ENCODE peak calls at places on chromosome 9, in five cellular contexts. M is HepG2, E is GM12892, A is GM12878, Z is H1. Y is an unnamed sample.

GRCh38 chr9:109574061-109574882 is 76.2 kb upstream of the PTPN3 start:
- DNase-seq in M (peak), E (no peak), A (peak), Z (no peak), Y (no peak)

GRCh38 chr9:108547736-108548135 is 308.1 kb downstream of the ACTL7B start:
- DNase-seq in M (no peak), E (no peak), A (no peak), Z (no peak), Y (no peak)

GRCh38 chr9:98625728-98626127 is 83.0 kb downstream of the GABBR2 start:
- DNase-seq in M (no peak), E (no peak), A (no peak), Z (no peak), Y (no peak)

GRCh38 chr9:127214421-127215265 is 49.9 kb upstream of the GARNL3 start:
- DNase-seq in M (peak), E (peak), A (no peak), Z (peak), Y (peak)

GRCh38 chr9:89814340-89815040 is 209.7 kb downstream of the GADD45G start:
- DNase-seq in M (no peak), E (no peak), A (no peak), Z (no peak), Y (no peak)

GRCh38 chr9:94826044-94826443 is 99.5 kb downstream of the AOPEP start:
- DNase-seq in M (no peak), E (no peak), A (no peak), Z (no peak), Y (no peak)

GRCh38 chr9:77440057-77440456 is 208.1 kb downstream of the GNA14 start:
- DNase-seq in M (no peak), E (no peak), A (no peak), Z (peak), Y (no peak)

GRCh38 chr9:110443146-110443877 is 105.6 kb upstream of the TXNDC8 start:
- DNase-seq in M (peak), E (no peak), A (no peak), Z (no peak), Y (no peak)

GRCh38 chr9:104386425-104387069 is 117.5 kb upstream of the OR13F1 start:
- DNase-seq in M (peak), E (no peak), A (no peak), Z (no peak), Y (no peak)

GRCh38 chr9:128072144-128073021 is 4.4 kb downstream of the SLC25A25 start:
- DNase-seq in M (no peak), E (no peak), A (peak), Z (no peak), Y (no peak)

GRCh38 chr9:136735812-136736480 is 6.8 kb downstream of the LCN10 start:
- DNase-seq in M (no peak), E (no peak), A (no peak), Z (no peak), Y (no peak)

GRCh38 chr9:70510157-70510770 is 95.8 kb upstream of the KLF9 start:
- DNase-seq in M (peak), E (no peak), A (no peak), Z (peak), Y (no peak)

GRCh38 chr9:126534431-126535186 is 79.1 kb upstream of the LMX1B start:
- DNase-seq in M (no peak), E (no peak), A (no peak), Z (no peak), Y (no peak)

GRCh38 chr9:37792122-37792521 is 7.3 kb upstream of the EXOSC3 start:
- DNase-seq in M (no peak), E (no peak), A (no peak), Z (no peak), Y (no peak)

GRCh38 chr9:1929722-1930621 is 85.2 kb upstream of the SMARCA2 start:
- DNase-seq in M (no peak), E (no peak), A (peak), Z (no peak), Y (no peak)

GRCh38 chr9:109411818-109412352 is 86.2 kb downstream of the PTPN3 start:
- DNase-seq in M (no peak), E (no peak), A (peak), Z (no peak), Y (no peak)

GRCh38 chr9:95930314-95930713 is 54.8 kb downstream of the ERCC6L2 start:
- DNase-seq in M (no peak), E (no peak), A (no peak), Z (no peak), Y (no peak)

GRCh38 chr9:99680191-99680590 is 141.5 kb upstream of the NR4A3 start:
- DNase-seq in M (no peak), E (no peak), A (no peak), Z (no peak), Y (no peak)

GRCh38 chr9:137317021-137317978 is 15.2 kb upstream of the NRARP start:
- DNase-seq in M (no peak), E (peak), A (no peak), Z (peak), Y (peak)

GRCh38 chr9:83322438-83322837 is 215.8 kb downstream of the FRMD3 start:
- DNase-seq in M (peak), E (no peak), A (no peak), Z (no peak), Y (no peak)

GRCh38 chr9:29144476-29144875 is 1571.2 kb upstream of the C9orf72 start:
- DNase-seq in M (no peak), E (no peak), A (no peak), Z (no peak), Y (no peak)

GRCh38 chr9:1941989-1942388 is 73.2 kb upstream of the SMARCA2 start:
- DNase-seq in M (no peak), E (no peak), A (no peak), Z (no peak), Y (no peak)

GRCh38 chr9:110650991-110651411 is 17.6 kb upstream of the MUSK start:
- DNase-seq in M (no peak), E (no peak), A (no peak), Z (no peak), Y (no peak)

GRCh38 chr9:127198587-127198986 is 66.0 kb upstream of the GARNL3 start:
- DNase-seq in M (no peak), E (no peak), A (no peak), Z (no peak), Y (no peak)

GRCh38 chr9:28136113-28136512 is 562.8 kb upstream of the C9orf72 start:
- DNase-seq in M (no peak), E (no peak), A (no peak), Z (no peak), Y (no peak)

GRCh38 chr9:130995399-130995941 is 13.5 kb upstream of the LAMC3 start:
- DNase-seq in M (no peak), E (no peak), A (no peak), Z (no peak), Y (no peak)

GRCh38 chr9:101365181-101365580 is 19.6 kb downstream of the BAAT start:
- DNase-seq in M (no peak), E (no peak), A (no peak), Z (no peak), Y (no peak)

GRCh38 chr9:119027901-119028699 is 341.1 kb downstream of the BRINP1 start:
- DNase-seq in M (no peak), E (no peak), A (no peak), Z (peak), Y (no peak)

GRCh38 chr9:87108639-87109038 is 161.3 kb upstream of the GAS1 start:
- DNase-seq in M (no peak), E (no peak), A (no peak), Z (no peak), Y (no peak)

GRCh38 chr9:129637673-129638439 is 4.1 kb downstream of the ASB6 start:
- DNase-seq in M (no peak), E (no peak), A (no peak), Z (no peak), Y (no peak)
- TF ChIP-seq POLR2A in M (no peak), E (no peak), A (peak), Z (no peak), Y (no peak)

DNA sequence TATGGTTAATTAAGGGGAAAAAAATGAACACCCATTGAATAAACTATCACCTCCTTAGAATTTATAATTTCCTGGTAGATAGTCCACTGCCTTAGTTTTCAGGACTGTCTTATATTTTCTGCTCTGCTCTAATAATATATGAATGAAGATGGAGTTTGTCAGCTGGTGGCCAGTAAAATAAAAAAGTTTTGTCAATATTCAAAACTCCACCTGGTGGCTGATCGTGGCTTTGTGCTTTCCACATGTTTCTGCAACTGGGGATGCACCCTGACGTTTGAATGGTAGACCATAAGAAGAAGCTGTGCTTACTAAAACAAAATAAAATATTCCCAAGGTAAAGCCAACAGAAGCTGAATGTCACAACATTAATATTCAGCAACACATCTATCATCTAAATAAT is 286.6 kb upstream of the IZUMO3 start:
- DNase-seq in M (peak), E (no peak), A (no peak), Z (peak), Y (no peak)
- TF ChIP-seq TAF1 in M (no peak), E (no peak), A (no peak), Z (no peak), Y (no peak)

GRCh38 chr9:112905084-112905483 is 14.4 kb upstream of the SLC46A2 start:
- DNase-seq in M (peak), E (no peak), A (no peak), Z (no peak), Y (no peak)
- TF ChIP-seq POLR2A in M (no peak), E (no peak), A (no peak), Z (no peak), Y (no peak)

GRCh38 chr9:135592331-135592590 is 30.7 kb downstream of the PAEP start:
- DNase-seq in M (no peak), E (no peak), A (no peak), Z (no peak), Y (no peak)

GRCh38 chr9:135590486-135591079 is 29.0 kb downstream of the PAEP start:
- DNase-seq in M (no peak), E (no peak), A (no peak), Z (peak), Y (no peak)

GRCh38 chr9:135589596-135590485 is 28.3 kb downstream of the PAEP start:
- DNase-seq in M (no peak), E (no peak), A (no peak), Z (peak), Y (no peak)

GRCh38 chr9:135591491-135592330 is 30.2 kb downstream of the PAEP start:
- DNase-seq in M (no peak), E (no peak), A (no peak), Z (peak), Y (no peak)

GRCh38 chr9:135592625-135593024 is 31.1 kb downstream of the PAEP start:
- DNase-seq in M (no peak), E (no peak), A (no peak), Z (no peak), Y (no peak)
- TF ChIP-seq TAF1 in M (no peak), E (no peak), A (no peak), Z (no peak), Y (no peak)

GRCh38 chr9:121288874-121289553 is 21.1 kb downstream of the GSN start:
- DNase-seq in M (peak), E (no peak), A (no peak), Z (peak), Y (no peak)

GRCh38 chr9:121286688-121286972 is 18.7 kb downstream of the GSN start:
- DNase-seq in M (no peak), E (no peak), A (no peak), Z (no peak), Y (no peak)

GRCh38 chr9:121285835-121286687 is 18.1 kb downstream of the GSN start:
- DNase-seq in M (no peak), E (no peak), A (no peak), Z (peak), Y (no peak)

GRCh38 chr9:121288557-121288873 is 20.6 kb downstream of the GSN start:
- DNase-seq in M (no peak), E (no peak), A (no peak), Z (no peak), Y (no peak)

DNA sequence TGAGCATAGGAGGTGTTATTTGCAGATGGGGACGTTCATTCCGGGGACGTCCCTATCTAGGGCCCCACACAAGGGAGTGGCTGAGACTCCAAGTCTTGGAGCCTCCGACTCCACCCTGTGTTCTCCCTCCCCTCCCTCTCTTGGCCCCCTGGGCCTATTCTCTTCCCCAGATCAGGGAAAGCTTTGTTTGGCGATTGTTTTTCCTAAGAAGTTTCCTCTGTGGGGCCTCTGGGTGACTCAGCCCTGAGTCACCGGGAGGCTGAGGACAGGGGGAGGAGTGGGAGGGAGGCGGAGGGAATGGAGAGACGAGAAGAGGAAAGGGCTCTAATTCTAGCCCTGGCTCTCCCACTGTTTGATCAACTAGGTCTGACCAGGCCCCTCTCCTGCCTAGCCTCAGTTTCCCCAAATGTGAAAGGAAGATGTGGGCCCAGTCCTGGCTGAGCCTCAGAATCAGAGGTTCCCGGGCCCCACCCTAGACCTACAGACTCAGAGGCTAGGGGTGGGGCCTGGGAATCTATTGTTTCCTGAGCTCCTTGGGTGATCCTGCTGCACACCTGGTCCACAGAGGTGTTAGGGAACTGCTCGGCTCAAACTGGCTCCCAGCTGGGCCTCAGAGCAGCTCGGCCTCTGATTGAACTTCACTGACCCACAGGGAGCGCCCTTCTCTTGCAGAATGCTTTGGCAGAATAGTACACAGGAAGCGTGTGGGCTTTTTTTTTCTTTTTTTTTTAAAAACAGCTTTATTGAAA is 19.2 kb downstream of the GSN start:
- DNase-seq in M (peak), E (no peak), A (no peak), Z (peak), Y (no peak)
- TF ChIP-seq POLR2A in M (no peak), E (no peak), A (no peak), Z (no peak), Y (no peak)

DNA sequence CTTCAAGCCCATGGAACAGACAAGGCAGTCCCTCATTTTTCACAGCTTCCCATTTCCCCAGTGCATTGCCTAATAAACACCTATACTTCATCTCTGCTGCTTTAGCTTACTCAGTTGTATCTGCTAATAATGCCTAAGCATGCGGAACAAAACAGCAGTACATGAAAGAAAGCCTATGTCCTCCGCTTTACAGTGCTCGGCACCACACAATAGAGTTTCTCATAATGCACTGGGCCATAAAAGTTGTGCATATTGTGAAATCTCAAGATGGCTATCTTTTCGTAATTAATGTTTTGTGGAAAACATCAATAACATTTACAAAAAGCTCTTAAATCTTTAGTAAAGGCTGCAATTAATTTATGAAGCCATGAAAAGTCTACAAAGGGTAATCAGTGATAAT is 69.3 kb downstream of the DENND1A start:
- DNase-seq in M (no peak), E (no peak), A (no peak), Z (no peak), Y (no peak)
- TF ChIP-seq TAF1 in M (no peak), E (no peak), A (no peak), Z (no peak), Y (no peak)

GRCh38 chr9:133247632-133248031 is 27.4 kb downstream of the ABO start:
- DNase-seq in M (no peak), E (no peak), A (no peak), Z (no peak), Y (no peak)
- TF ChIP-seq POLR2A in M (no peak), E (no peak), A (no peak), Z (no peak), Y (no peak)

GRCh38 chr9:14281136-14281795 is 32.7 kb downstream of the NFIB start:
- DNase-seq in M (no peak), E (no peak), A (no peak), Z (no peak), Y (no peak)

GRCh38 chr9:14279671-14280070 is 34.3 kb downstream of the NFIB start:
- DNase-seq in M (no peak), E (no peak), A (no peak), Z (no peak), Y (no peak)

GRCh38 chr9:14278291-14278721 is 35.6 kb downstream of the NFIB start:
- DNase-seq in M (peak), E (no peak), A (no peak), Z (no peak), Y (no peak)

GRCh38 chr9:14286121-14286520 is 27.8 kb downstream of the NFIB start:
- DNase-seq in M (no peak), E (no peak), A (no peak), Z (no peak), Y (no peak)

GRCh38 chr9:14283276-14283675 is 30.7 kb downstream of the NFIB start:
- DNase-seq in M (peak), E (no peak), A (no peak), Z (no peak), Y (no peak)
- TF ChIP-seq TAF1 in M (no peak), E (no peak), A (no peak), Z (no peak), Y (no peak)